ENCODE peak calls at places on chromosomes 13 and 19, in six cellular contexts. One of them, this sample, is unnamed.

GRCh38 chr13:100510208-100510997 is 78.2 kb downstream of the GGACT start:
- DNase-seq in mesendoderm: peak; percentile 77
- DNase-seq in HepG2: no peak
- DNase-seq in Peyer's patch: no peak
- DNase-seq in colonic mucosa: no peak
- DNase-seq in CD8-positive, alpha-beta T cell: no peak
- DNase-seq in this sample: no peak

GRCh38 chr19:51654783-51655182 is 8.2 kb upstream of the SIGLEC14 start:
- DNase-seq in mesendoderm: peak; percentile 11
- DNase-seq in HepG2: no peak
- DNase-seq in Peyer's patch: no peak
- DNase-seq in colonic mucosa: no peak
- DNase-seq in CD8-positive, alpha-beta T cell: no peak
- DNase-seq in this sample: no peak

GRCh38 chr19:11578342-11579142 is 1.1 kb upstream of the ACP5 start:
- DNase-seq in mesendoderm: peak; percentile 47
- DNase-seq in HepG2: peak; percentile 31
- DNase-seq in Peyer's patch: peak; percentile 75
- DNase-seq in colonic mucosa: peak; percentile 74
- DNase-seq in CD8-positive, alpha-beta T cell: peak; percentile 23
- DNase-seq in this sample: no peak

GRCh38 chr19:5103061-5103701 is 134.3 kb downstream of the KDM4B start:
- DNase-seq in mesendoderm: no peak
- DNase-seq in HepG2: no peak
- DNase-seq in Peyer's patch: no peak
- DNase-seq in colonic mucosa: no peak
- DNase-seq in CD8-positive, alpha-beta T cell: no peak
- DNase-seq in this sample: no peak

GRCh38 chr19:47176071-47176626 is 45.5 kb downstream of the SAE1 start:
- DNase-seq in mesendoderm: no peak
- DNase-seq in HepG2: no peak
- DNase-seq in Peyer's patch: no peak
- DNase-seq in colonic mucosa: no peak
- DNase-seq in CD8-positive, alpha-beta T cell: no peak
- DNase-seq in this sample: no peak

GRCh38 chr13:45521292-45521691 is 56.6 kb downstream of the COG3 start:
- DNase-seq in mesendoderm: no peak
- DNase-seq in HepG2: no peak
- DNase-seq in Peyer's patch: no peak
- DNase-seq in colonic mucosa: no peak
- DNase-seq in CD8-positive, alpha-beta T cell: no peak
- DNase-seq in this sample: no peak

GRCh38 chr19:47272448-47273312 is 2.0 kb upstream of the INAFM1 start:
- DNase-seq in mesendoderm: peak; percentile 60
- DNase-seq in HepG2: no peak
- DNase-seq in Peyer's patch: peak; percentile 71
- DNase-seq in colonic mucosa: peak; percentile 58
- DNase-seq in CD8-positive, alpha-beta T cell: peak; percentile 26
- DNase-seq in this sample: no peak

GRCh38 chr13:50691176-50691681 is 152.3 kb downstream of the DLEU7 start:
- DNase-seq in mesendoderm: no peak
- DNase-seq in HepG2: no peak
- DNase-seq in Peyer's patch: no peak
- DNase-seq in colonic mucosa: no peak
- DNase-seq in CD8-positive, alpha-beta T cell: no peak
- DNase-seq in this sample: no peak

GRCh38 chr13:41960195-41960699 is 662 bp downstream of the VWA8 start:
- DNase-seq in mesendoderm: peak; percentile 48
- DNase-seq in HepG2: peak; percentile 46
- DNase-seq in Peyer's patch: peak; percentile 53
- DNase-seq in colonic mucosa: no peak
- DNase-seq in CD8-positive, alpha-beta T cell: no peak
- DNase-seq in this sample: no peak

GRCh38 chr19:7888145-7888825 is at the start of gene LRRC8E:
- DNase-seq in mesendoderm: peak; percentile 84
- DNase-seq in HepG2: peak; percentile 59
- DNase-seq in Peyer's patch: peak; percentile 79
- DNase-seq in colonic mucosa: peak; percentile 77
- DNase-seq in CD8-positive, alpha-beta T cell: no peak
- DNase-seq in this sample: no peak

GRCh38 chr19:38721496-38721895 is 22.8 kb downstream of the CAPN12 start:
- DNase-seq in mesendoderm: no peak
- DNase-seq in HepG2: no peak
- DNase-seq in Peyer's patch: no peak
- DNase-seq in colonic mucosa: no peak
- DNase-seq in CD8-positive, alpha-beta T cell: no peak
- DNase-seq in this sample: no peak
- H3K4me1 ChIP-seq in mesendoderm: no peaks in the 10 kb centered on the region
- H3K4me1 ChIP-seq in HepG2: peaks cover 50% of the 10 kb centered on the region
- H3K4me1 ChIP-seq in Peyer's patch: no peaks in the 10 kb centered on the region
- H3K4me1 ChIP-seq in colonic mucosa: no peaks in the 10 kb centered on the region
- H3K4me1 ChIP-seq in CD8-positive, alpha-beta T cell: no peaks in the 10 kb centered on the region
- H3K4me1 ChIP-seq in this sample: no peaks in the 10 kb centered on the region

GRCh38 chr19:28656644-28657043 is 556.3 kb downstream of the UQCRFS1 start:
- DNase-seq in mesendoderm: no peak
- DNase-seq in HepG2: no peak
- DNase-seq in Peyer's patch: no peak
- DNase-seq in colonic mucosa: no peak
- DNase-seq in CD8-positive, alpha-beta T cell: no peak
- DNase-seq in this sample: no peak
- H3K27ac ChIP-seq in mesendoderm: no peak overlapping the region
- H3K27ac ChIP-seq in HepG2: no peak overlapping the region
- H3K27ac ChIP-seq in Peyer's patch: no peak overlapping the region
- H3K27ac ChIP-seq in colonic mucosa: no peak overlapping the region
- H3K27ac ChIP-seq in CD8-positive, alpha-beta T cell: no peak overlapping the region
- H3K27ac ChIP-seq in this sample: no peak overlapping the region

DNA sequence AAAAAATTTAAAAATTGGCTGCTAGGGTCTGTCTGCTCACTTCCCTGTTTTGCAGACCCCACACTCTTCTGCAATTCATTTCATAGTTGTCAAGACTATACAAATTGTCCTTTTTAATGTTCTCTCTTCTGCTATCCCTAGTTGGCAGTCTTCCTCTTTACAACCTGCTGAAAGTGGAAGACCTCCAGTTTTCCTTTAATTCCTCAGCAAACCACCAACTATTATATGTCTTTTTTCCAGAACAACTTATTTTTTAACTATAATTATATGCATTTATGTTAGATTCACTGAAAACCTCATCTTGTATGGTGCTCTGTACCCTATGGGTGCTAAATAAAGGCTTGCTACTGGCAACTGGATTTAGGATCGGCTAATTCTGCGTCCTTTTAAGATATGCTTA is 1.1 kb upstream of the PHF11 start:
- DNase-seq in mesendoderm: no peak
- DNase-seq in HepG2: no peak
- DNase-seq in Peyer's patch: no peak
- DNase-seq in colonic mucosa: no peak
- DNase-seq in CD8-positive, alpha-beta T cell: no peak
- DNase-seq in this sample: no peak
- H3K4me3 ChIP-seq in mesendoderm: no peak overlapping the region
- H3K4me3 ChIP-seq in HepG2: peak overlapping the region; percentile 77
- H3K4me3 ChIP-seq in Peyer's patch: peak overlapping the region; percentile 51
- H3K4me3 ChIP-seq in colonic mucosa: peak overlapping the region; percentile 61
- H3K4me3 ChIP-seq in CD8-positive, alpha-beta T cell: no peak overlapping the region
- H3K4me3 ChIP-seq in this sample: peak overlapping the region; percentile 63

GRCh38 chr19:44747739-44748425 is 626 bp upstream of the BCL3 start:
- DNase-seq in mesendoderm: peak; percentile 79
- DNase-seq in HepG2: peak; percentile 50
- DNase-seq in Peyer's patch: peak; percentile 82
- DNase-seq in colonic mucosa: peak; percentile 86
- DNase-seq in CD8-positive, alpha-beta T cell: peak; percentile 13
- DNase-seq in this sample: no peak

GRCh38 chr19:44749318-44749717 is 810 bp downstream of the BCL3 start:
- DNase-seq in mesendoderm: no peak
- DNase-seq in HepG2: no peak
- DNase-seq in Peyer's patch: peak; percentile 45
- DNase-seq in colonic mucosa: no peak
- DNase-seq in CD8-positive, alpha-beta T cell: no peak
- DNase-seq in this sample: no peak

GRCh38 chr19:44748426-44749254 is at the start of gene BCL3:
- DNase-seq in mesendoderm: no peak
- DNase-seq in HepG2: no peak
- DNase-seq in Peyer's patch: peak; percentile 90
- DNase-seq in colonic mucosa: peak; percentile 83
- DNase-seq in CD8-positive, alpha-beta T cell: peak; percentile 54
- DNase-seq in this sample: peak; percentile 74

GRCh38 chr19:44750713-44751112 is 2.2 kb downstream of the BCL3 start:
- DNase-seq in mesendoderm: no peak
- DNase-seq in HepG2: no peak
- DNase-seq in Peyer's patch: no peak
- DNase-seq in colonic mucosa: no peak
- DNase-seq in CD8-positive, alpha-beta T cell: no peak
- DNase-seq in this sample: no peak

GRCh38 chr19:44749994-44750393 is 1.5 kb downstream of the BCL3 start:
- DNase-seq in mesendoderm: no peak
- DNase-seq in HepG2: no peak
- DNase-seq in Peyer's patch: peak; percentile 47
- DNase-seq in colonic mucosa: no peak
- DNase-seq in CD8-positive, alpha-beta T cell: no peak
- DNase-seq in this sample: no peak
- H3K4me1 ChIP-seq in mesendoderm: peaks cover 3% of the 10 kb centered on the region
- H3K4me1 ChIP-seq in HepG2: peaks cover 80% of the 10 kb centered on the region
- H3K4me1 ChIP-seq in Peyer's patch: peaks cover 30% of the 10 kb centered on the region
- H3K4me1 ChIP-seq in colonic mucosa: peaks cover 20% of the 10 kb centered on the region
- H3K4me1 ChIP-seq in CD8-positive, alpha-beta T cell: peaks cover 64% of the 10 kb centered on the region
- H3K4me1 ChIP-seq in this sample: peaks cover 59% of the 10 kb centered on the region

DNA sequence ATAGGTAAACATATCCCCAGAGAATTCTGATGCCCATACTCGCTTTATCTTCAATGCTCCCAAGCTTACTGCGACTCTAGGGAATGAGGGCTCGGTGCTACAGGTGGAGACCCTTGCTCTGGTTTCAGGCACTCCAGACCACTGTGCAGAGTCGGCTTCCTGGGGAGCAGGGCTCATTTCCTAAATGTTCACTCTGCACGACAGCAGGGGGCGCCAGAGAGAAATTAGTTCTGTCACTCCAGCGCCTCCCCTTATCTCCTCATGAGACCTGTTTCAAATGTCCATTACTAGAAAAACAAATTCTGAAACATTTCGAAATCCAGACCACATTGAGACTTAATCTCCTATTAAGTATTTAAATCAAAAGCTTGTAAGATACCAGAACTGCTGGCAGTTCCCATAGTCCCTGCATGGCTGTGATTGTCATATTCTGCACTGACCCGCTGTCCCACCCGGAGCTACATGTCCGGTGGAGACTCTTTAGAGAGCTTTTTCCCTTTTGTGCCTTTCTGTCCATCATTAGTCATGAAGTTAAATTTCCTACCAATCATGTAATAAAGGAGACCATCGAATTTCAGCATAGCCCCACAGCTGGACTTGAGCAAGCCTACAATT is 22.4 kb downstream of the EPSTI1 start:
- DNase-seq in mesendoderm: peak; percentile 83
- DNase-seq in HepG2: peak; percentile 63
- DNase-seq in Peyer's patch: peak; percentile 94
- DNase-seq in colonic mucosa: peak; percentile 91
- DNase-seq in CD8-positive, alpha-beta T cell: peak; percentile 79
- DNase-seq in this sample: peak; percentile 76
- H3K27ac ChIP-seq in mesendoderm: no peak overlapping the region
- H3K27ac ChIP-seq in HepG2: no peak overlapping the region
- H3K27ac ChIP-seq in Peyer's patch: peak overlapping the region; percentile 77
- H3K27ac ChIP-seq in colonic mucosa: peak overlapping the region; percentile 85
- H3K27ac ChIP-seq in CD8-positive, alpha-beta T cell: no peak overlapping the region
- H3K27ac ChIP-seq in this sample: no peak overlapping the region

GRCh38 chr19:35775298-35776101 is at the start of gene ARHGAP33:
- DNase-seq in mesendoderm: peak; percentile 97
- DNase-seq in HepG2: peak; percentile 94
- DNase-seq in Peyer's patch: peak; percentile 100
- DNase-seq in colonic mucosa: peak; percentile 100
- DNase-seq in CD8-positive, alpha-beta T cell: peak; percentile 97
- DNase-seq in this sample: peak; percentile 97

GRCh38 chr19:35775046-35775297 is 392 bp upstream of the ARHGAP33 start:
- DNase-seq in mesendoderm: no peak
- DNase-seq in HepG2: no peak
- DNase-seq in Peyer's patch: no peak
- DNase-seq in colonic mucosa: no peak
- DNase-seq in CD8-positive, alpha-beta T cell: no peak
- DNase-seq in this sample: no peak

GRCh38 chr19:35776102-35776788 is 881 bp downstream of the ARHGAP33 start:
- DNase-seq in mesendoderm: no peak
- DNase-seq in HepG2: no peak
- DNase-seq in Peyer's patch: no peak
- DNase-seq in colonic mucosa: no peak
- DNase-seq in CD8-positive, alpha-beta T cell: no peak
- DNase-seq in this sample: no peak

GRCh38 chr19:35773020-35773809 is 2.1 kb upstream of the ARHGAP33 start:
- DNase-seq in mesendoderm: no peak
- DNase-seq in HepG2: no peak
- DNase-seq in Peyer's patch: no peak
- DNase-seq in colonic mucosa: no peak
- DNase-seq in CD8-positive, alpha-beta T cell: no peak
- DNase-seq in this sample: no peak

DNA sequence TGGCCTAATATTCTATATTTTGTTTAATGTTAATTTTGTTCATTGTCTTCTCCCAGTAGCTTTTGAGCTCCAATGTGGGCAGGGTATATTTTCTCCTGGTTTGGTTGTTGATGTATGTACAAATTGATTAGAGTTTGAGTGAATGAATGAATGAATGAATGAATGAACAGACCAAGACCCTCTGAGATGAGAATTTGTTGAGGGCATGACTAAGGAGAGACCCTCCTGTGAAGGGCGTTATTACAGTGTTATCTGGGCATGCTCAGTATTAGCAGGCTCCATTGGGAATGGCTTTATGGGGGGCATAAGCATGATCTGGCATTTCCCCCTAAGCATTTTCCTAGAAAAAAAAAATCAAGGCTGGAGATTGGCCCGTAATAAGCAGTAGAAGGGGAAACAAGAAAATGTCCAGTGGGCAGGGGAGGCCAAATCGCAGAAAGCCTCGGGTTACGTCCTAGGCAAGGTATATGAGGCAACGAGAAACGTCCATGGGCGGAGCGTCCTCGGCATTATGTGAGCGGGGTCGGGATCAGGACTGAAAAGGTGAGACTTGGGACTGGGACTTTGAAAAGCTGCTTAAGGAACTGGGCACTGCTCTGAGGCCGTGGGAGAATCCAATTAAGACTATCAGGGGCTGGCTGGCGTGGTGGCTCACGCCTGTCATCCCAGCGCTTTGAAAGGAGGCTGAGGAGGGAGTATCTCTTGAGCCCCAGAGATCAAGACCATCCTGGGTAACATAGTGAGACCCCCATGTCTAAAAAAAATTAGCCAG is 904 bp upstream of the ARHGAP33 start:
- DNase-seq in mesendoderm: no peak
- DNase-seq in HepG2: no peak
- DNase-seq in Peyer's patch: no peak
- DNase-seq in colonic mucosa: no peak
- DNase-seq in CD8-positive, alpha-beta T cell: no peak
- DNase-seq in this sample: no peak
- H3K4me3 ChIP-seq in mesendoderm: no peak overlapping the region
- H3K4me3 ChIP-seq in HepG2: peak overlapping the region; percentile 62
- H3K4me3 ChIP-seq in Peyer's patch: peak overlapping the region; percentile 92
- H3K4me3 ChIP-seq in colonic mucosa: peak overlapping the region; percentile 88
- H3K4me3 ChIP-seq in CD8-positive, alpha-beta T cell: peak overlapping the region; percentile 54
- H3K4me3 ChIP-seq in this sample: peak overlapping the region; percentile 50

This sample was measured in effector memory CD4-positive, alpha-beta T cell.